ENCODE peak calls at places on chromosomes 7 and 10, in nine cellular contexts. One of them, this sample, is unnamed.

GRCh38 chr7:37901890-37902524 is 14.6 kb downstream of the SFRP4 start:
- DNase-seq in stimulated activated CD4-positive, alpha-beta T cell treated with anti-CD3 and anti-CD28 coated beads, Interleukin-4, amount 100 ng/mL, for 1 hour: no peak
- DNase-seq in mesothelial cell of epicardium: no peak
- DNase-seq in lower leg skin: no peak
- DNase-seq in iris pigment epithelial cell: peak; percentile 57
- DNase-seq in skeletal muscle cell: no peak
- DNase-seq in GM23248: peak; percentile 55
- DNase-seq in iPS DF 6.9: no peak
- DNase-seq in neural crest cell: no peak
- DNase-seq in this sample: no peak

GRCh38 chr10:97865488-97865887 is 15.8 kb downstream of the GOLGA7B start:
- DNase-seq in stimulated activated CD4-positive, alpha-beta T cell treated with anti-CD3 and anti-CD28 coated beads, Interleukin-4, amount 100 ng/mL, for 1 hour: no peak
- DNase-seq in mesothelial cell of epicardium: no peak
- DNase-seq in lower leg skin: no peak
- DNase-seq in iris pigment epithelial cell: no peak
- DNase-seq in skeletal muscle cell: no peak
- DNase-seq in GM23248: no peak
- DNase-seq in iPS DF 6.9: no peak
- DNase-seq in neural crest cell: no peak
- DNase-seq in this sample: no peak

GRCh38 chr7:84949067-84949466 is 237.8 kb downstream of the SEMA3D start:
- DNase-seq in stimulated activated CD4-positive, alpha-beta T cell treated with anti-CD3 and anti-CD28 coated beads, Interleukin-4, amount 100 ng/mL, for 1 hour: no peak
- DNase-seq in mesothelial cell of epicardium: no peak
- DNase-seq in lower leg skin: no peak
- DNase-seq in iris pigment epithelial cell: peak; percentile 45
- DNase-seq in skeletal muscle cell: no peak
- DNase-seq in GM23248: no peak
- DNase-seq in iPS DF 6.9: no peak
- DNase-seq in neural crest cell: no peak
- DNase-seq in this sample: no peak

GRCh38 chr7:100847360-100847759 is 5.2 kb upstream of the SLC12A9 start:
- DNase-seq in stimulated activated CD4-positive, alpha-beta T cell treated with anti-CD3 and anti-CD28 coated beads, Interleukin-4, amount 100 ng/mL, for 1 hour: no peak
- DNase-seq in mesothelial cell of epicardium: no peak
- DNase-seq in lower leg skin: no peak
- DNase-seq in iris pigment epithelial cell: no peak
- DNase-seq in skeletal muscle cell: no peak
- DNase-seq in GM23248: no peak
- DNase-seq in iPS DF 6.9: no peak
- DNase-seq in neural crest cell: no peak
- DNase-seq in this sample: no peak

GRCh38 chr7:1961776-1962276 is 270.9 kb downstream of the MAD1L1 start:
- DNase-seq in stimulated activated CD4-positive, alpha-beta T cell treated with anti-CD3 and anti-CD28 coated beads, Interleukin-4, amount 100 ng/mL, for 1 hour: peak; percentile 32
- DNase-seq in mesothelial cell of epicardium: no peak
- DNase-seq in lower leg skin: no peak
- DNase-seq in iris pigment epithelial cell: peak; percentile 93
- DNase-seq in skeletal muscle cell: peak; percentile 78
- DNase-seq in GM23248: peak; percentile 86
- DNase-seq in iPS DF 6.9: no peak
- DNase-seq in neural crest cell: no peak
- DNase-seq in this sample: no peak

GRCh38 chr10:132441818-132442217 is 44.8 kb downstream of the PWWP2B start:
- DNase-seq in stimulated activated CD4-positive, alpha-beta T cell treated with anti-CD3 and anti-CD28 coated beads, Interleukin-4, amount 100 ng/mL, for 1 hour: no peak
- DNase-seq in mesothelial cell of epicardium: no peak
- DNase-seq in lower leg skin: no peak
- DNase-seq in iris pigment epithelial cell: no peak
- DNase-seq in skeletal muscle cell: no peak
- DNase-seq in GM23248: no peak
- DNase-seq in iPS DF 6.9: no peak
- DNase-seq in neural crest cell: no peak
- DNase-seq in this sample: no peak

GRCh38 chr10:9311702-9312499 is 1257.4 kb downstream of the GATA3 start:
- DNase-seq in stimulated activated CD4-positive, alpha-beta T cell treated with anti-CD3 and anti-CD28 coated beads, Interleukin-4, amount 100 ng/mL, for 1 hour: no peak
- DNase-seq in mesothelial cell of epicardium: no peak
- DNase-seq in lower leg skin: no peak
- DNase-seq in iris pigment epithelial cell: peak; percentile 1
- DNase-seq in skeletal muscle cell: no peak
- DNase-seq in GM23248: peak; percentile 27
- DNase-seq in iPS DF 6.9: no peak
- DNase-seq in neural crest cell: no peak
- DNase-seq in this sample: no peak

GRCh38 chr10:30463944-30464451 is 30.0 kb downstream of the MAP3K8 start:
- DNase-seq in stimulated activated CD4-positive, alpha-beta T cell treated with anti-CD3 and anti-CD28 coated beads, Interleukin-4, amount 100 ng/mL, for 1 hour: no peak
- DNase-seq in mesothelial cell of epicardium: no peak
- DNase-seq in lower leg skin: no peak
- DNase-seq in iris pigment epithelial cell: peak; percentile 45
- DNase-seq in skeletal muscle cell: no peak
- DNase-seq in GM23248: peak; percentile 36
- DNase-seq in iPS DF 6.9: no peak
- DNase-seq in neural crest cell: no peak
- DNase-seq in this sample: no peak

GRCh38 chr7:151080091-151080521 is 503 bp downstream of the FASTK start:
- DNase-seq in stimulated activated CD4-positive, alpha-beta T cell treated with anti-CD3 and anti-CD28 coated beads, Interleukin-4, amount 100 ng/mL, for 1 hour: no peak
- DNase-seq in mesothelial cell of epicardium: no peak
- DNase-seq in lower leg skin: no peak
- DNase-seq in iris pigment epithelial cell: peak; percentile 67
- DNase-seq in skeletal muscle cell: no peak
- DNase-seq in GM23248: peak; percentile 79
- DNase-seq in iPS DF 6.9: no peak
- DNase-seq in neural crest cell: no peak
- DNase-seq in this sample: no peak

GRCh38 chr10:113350311-113350710 is 202.5 kb upstream of the HABP2 start:
- DNase-seq in stimulated activated CD4-positive, alpha-beta T cell treated with anti-CD3 and anti-CD28 coated beads, Interleukin-4, amount 100 ng/mL, for 1 hour: no peak
- DNase-seq in mesothelial cell of epicardium: no peak
- DNase-seq in lower leg skin: no peak
- DNase-seq in iris pigment epithelial cell: no peak
- DNase-seq in skeletal muscle cell: no peak
- DNase-seq in GM23248: no peak
- DNase-seq in iPS DF 6.9: no peak
- DNase-seq in neural crest cell: no peak
- DNase-seq in this sample: no peak

GRCh38 chr7:112192236-112193154 is 13.7 kb downstream of the DOCK4 start:
- DNase-seq in stimulated activated CD4-positive, alpha-beta T cell treated with anti-CD3 and anti-CD28 coated beads, Interleukin-4, amount 100 ng/mL, for 1 hour: no peak
- DNase-seq in mesothelial cell of epicardium: no peak
- DNase-seq in lower leg skin: no peak
- DNase-seq in iris pigment epithelial cell: peak; percentile 82
- DNase-seq in skeletal muscle cell: peak; percentile 31
- DNase-seq in GM23248: peak; percentile 86
- DNase-seq in iPS DF 6.9: no peak
- DNase-seq in neural crest cell: no peak
- DNase-seq in this sample: no peak

GRCh38 chr7:32285698-32286097 is 204.5 kb downstream of the LSM5 start:
- DNase-seq in stimulated activated CD4-positive, alpha-beta T cell treated with anti-CD3 and anti-CD28 coated beads, Interleukin-4, amount 100 ng/mL, for 1 hour: no peak
- DNase-seq in mesothelial cell of epicardium: no peak
- DNase-seq in lower leg skin: no peak
- DNase-seq in iris pigment epithelial cell: no peak
- DNase-seq in skeletal muscle cell: no peak
- DNase-seq in GM23248: no peak
- DNase-seq in iPS DF 6.9: no peak
- DNase-seq in neural crest cell: no peak
- DNase-seq in this sample: no peak

GRCh38 chr10:96500519-96500918 is 13.2 kb downstream of the TLL2 start:
- DNase-seq in stimulated activated CD4-positive, alpha-beta T cell treated with anti-CD3 and anti-CD28 coated beads, Interleukin-4, amount 100 ng/mL, for 1 hour: no peak
- DNase-seq in mesothelial cell of epicardium: no peak
- DNase-seq in lower leg skin: no peak
- DNase-seq in iris pigment epithelial cell: no peak
- DNase-seq in skeletal muscle cell: no peak
- DNase-seq in GM23248: no peak
- DNase-seq in iPS DF 6.9: no peak
- DNase-seq in neural crest cell: no peak
- DNase-seq in this sample: no peak

GRCh38 chr10:20105236-20105635 is 289.0 kb downstream of the PLXDC2 start:
- DNase-seq in stimulated activated CD4-positive, alpha-beta T cell treated with anti-CD3 and anti-CD28 coated beads, Interleukin-4, amount 100 ng/mL, for 1 hour: no peak
- DNase-seq in mesothelial cell of epicardium: no peak
- DNase-seq in lower leg skin: no peak
- DNase-seq in iris pigment epithelial cell: peak; percentile 43
- DNase-seq in skeletal muscle cell: no peak
- DNase-seq in GM23248: no peak
- DNase-seq in iPS DF 6.9: no peak
- DNase-seq in neural crest cell: no peak
- DNase-seq in this sample: no peak

GRCh38 chr7:46576950-46577349 is 655.9 kb upstream of the IGFBP3 start:
- DNase-seq in stimulated activated CD4-positive, alpha-beta T cell treated with anti-CD3 and anti-CD28 coated beads, Interleukin-4, amount 100 ng/mL, for 1 hour: no peak
- DNase-seq in mesothelial cell of epicardium: no peak
- DNase-seq in lower leg skin: no peak
- DNase-seq in iris pigment epithelial cell: peak; percentile 77
- DNase-seq in skeletal muscle cell: no peak
- DNase-seq in GM23248: peak; percentile 58
- DNase-seq in iPS DF 6.9: no peak
- DNase-seq in neural crest cell: no peak
- DNase-seq in this sample: no peak

GRCh38 chr7:12550956-12551355 is 19.6 kb upstream of the SCIN start:
- DNase-seq in stimulated activated CD4-positive, alpha-beta T cell treated with anti-CD3 and anti-CD28 coated beads, Interleukin-4, amount 100 ng/mL, for 1 hour: no peak
- DNase-seq in mesothelial cell of epicardium: no peak
- DNase-seq in lower leg skin: no peak
- DNase-seq in iris pigment epithelial cell: peak; percentile 63
- DNase-seq in skeletal muscle cell: peak; percentile 24
- DNase-seq in GM23248: peak; percentile 48
- DNase-seq in iPS DF 6.9: no peak
- DNase-seq in neural crest cell: no peak
- DNase-seq in this sample: no peak

GRCh38 chr10:24034571-24034970 is 174.4 kb upstream of the KIAA1217 start:
- DNase-seq in stimulated activated CD4-positive, alpha-beta T cell treated with anti-CD3 and anti-CD28 coated beads, Interleukin-4, amount 100 ng/mL, for 1 hour: no peak
- DNase-seq in mesothelial cell of epicardium: no peak
- DNase-seq in lower leg skin: no peak
- DNase-seq in iris pigment epithelial cell: no peak
- DNase-seq in skeletal muscle cell: no peak
- DNase-seq in GM23248: no peak
- DNase-seq in iPS DF 6.9: no peak
- DNase-seq in neural crest cell: no peak
- DNase-seq in this sample: no peak

GRCh38 chr10:124629410-124629809 is 114.8 kb downstream of the FAM53B start:
- DNase-seq in stimulated activated CD4-positive, alpha-beta T cell treated with anti-CD3 and anti-CD28 coated beads, Interleukin-4, amount 100 ng/mL, for 1 hour: no peak
- DNase-seq in mesothelial cell of epicardium: no peak
- DNase-seq in lower leg skin: no peak
- DNase-seq in iris pigment epithelial cell: no peak
- DNase-seq in skeletal muscle cell: no peak
- DNase-seq in GM23248: no peak
- DNase-seq in iPS DF 6.9: no peak
- DNase-seq in neural crest cell: no peak
- DNase-seq in this sample: no peak

GRCh38 chr7:2624293-2624881 is 7.4 kb upstream of the TTYH3 start:
- DNase-seq in stimulated activated CD4-positive, alpha-beta T cell treated with anti-CD3 and anti-CD28 coated beads, Interleukin-4, amount 100 ng/mL, for 1 hour: no peak
- DNase-seq in mesothelial cell of epicardium: no peak
- DNase-seq in lower leg skin: peak; percentile 85
- DNase-seq in iris pigment epithelial cell: no peak
- DNase-seq in skeletal muscle cell: no peak
- DNase-seq in GM23248: no peak
- DNase-seq in iPS DF 6.9: no peak
- DNase-seq in neural crest cell: no peak
- DNase-seq in this sample: no peak

GRCh38 chr10:43223056-43223455 is 43.8 kb downstream of the RASGEF1A start:
- DNase-seq in stimulated activated CD4-positive, alpha-beta T cell treated with anti-CD3 and anti-CD28 coated beads, Interleukin-4, amount 100 ng/mL, for 1 hour: no peak
- DNase-seq in mesothelial cell of epicardium: no peak
- DNase-seq in lower leg skin: no peak
- DNase-seq in iris pigment epithelial cell: no peak
- DNase-seq in skeletal muscle cell: no peak
- DNase-seq in GM23248: no peak
- DNase-seq in iPS DF 6.9: no peak
- DNase-seq in neural crest cell: no peak
- DNase-seq in this sample: no peak

GRCh38 chr10:71877818-71878217 is 26.8 kb upstream of the PSAP start:
- DNase-seq in stimulated activated CD4-positive, alpha-beta T cell treated with anti-CD3 and anti-CD28 coated beads, Interleukin-4, amount 100 ng/mL, for 1 hour: no peak
- DNase-seq in mesothelial cell of epicardium: no peak
- DNase-seq in lower leg skin: no peak
- DNase-seq in iris pigment epithelial cell: no peak
- DNase-seq in skeletal muscle cell: no peak
- DNase-seq in GM23248: no peak
- DNase-seq in iPS DF 6.9: no peak
- DNase-seq in neural crest cell: no peak
- DNase-seq in this sample: no peak

GRCh38 chr7:91940171-91940570 is 491 bp upstream of the AKAP9 start:
- DNase-seq in stimulated activated CD4-positive, alpha-beta T cell treated with anti-CD3 and anti-CD28 coated beads, Interleukin-4, amount 100 ng/mL, for 1 hour: peak; percentile 7
- DNase-seq in mesothelial cell of epicardium: no peak
- DNase-seq in lower leg skin: no peak
- DNase-seq in iris pigment epithelial cell: peak; percentile 19
- DNase-seq in skeletal muscle cell: no peak
- DNase-seq in GM23248: peak; percentile 55
- DNase-seq in iPS DF 6.9: no peak
- DNase-seq in neural crest cell: peak; percentile 11
- DNase-seq in this sample: no peak

GRCh38 chr7:51543801-51544553 is 227.4 kb upstream of the COBL start:
- DNase-seq in stimulated activated CD4-positive, alpha-beta T cell treated with anti-CD3 and anti-CD28 coated beads, Interleukin-4, amount 100 ng/mL, for 1 hour: no peak
- DNase-seq in mesothelial cell of epicardium: no peak
- DNase-seq in lower leg skin: no peak
- DNase-seq in iris pigment epithelial cell: no peak
- DNase-seq in skeletal muscle cell: no peak
- DNase-seq in GM23248: no peak
- DNase-seq in iPS DF 6.9: no peak
- DNase-seq in neural crest cell: no peak
- DNase-seq in this sample: no peak

GRCh38 chr10:133272301-133272963 is 4.2 kb downstream of the ADAM8 start:
- DNase-seq in stimulated activated CD4-positive, alpha-beta T cell treated with anti-CD3 and anti-CD28 coated beads, Interleukin-4, amount 100 ng/mL, for 1 hour: no peak
- DNase-seq in mesothelial cell of epicardium: no peak
- DNase-seq in lower leg skin: no peak
- DNase-seq in iris pigment epithelial cell: no peak
- DNase-seq in skeletal muscle cell: no peak
- DNase-seq in GM23248: no peak
- DNase-seq in iPS DF 6.9: no peak
- DNase-seq in neural crest cell: no peak
- DNase-seq in this sample: no peak

GRCh38 chr10:85786401-85786899 is 580.1 kb downstream of the GRID1 start:
- DNase-seq in stimulated activated CD4-positive, alpha-beta T cell treated with anti-CD3 and anti-CD28 coated beads, Interleukin-4, amount 100 ng/mL, for 1 hour: no peak
- DNase-seq in mesothelial cell of epicardium: no peak
- DNase-seq in lower leg skin: peak; percentile 60
- DNase-seq in iris pigment epithelial cell: no peak
- DNase-seq in skeletal muscle cell: no peak
- DNase-seq in GM23248: no peak
- DNase-seq in iPS DF 6.9: no peak
- DNase-seq in neural crest cell: no peak
- DNase-seq in this sample: no peak

GRCh38 chr7:106819546-106819945 is 45.5 kb upstream of the PIK3CG start:
- DNase-seq in stimulated activated CD4-positive, alpha-beta T cell treated with anti-CD3 and anti-CD28 coated beads, Interleukin-4, amount 100 ng/mL, for 1 hour: no peak
- DNase-seq in mesothelial cell of epicardium: no peak
- DNase-seq in lower leg skin: no peak
- DNase-seq in iris pigment epithelial cell: no peak
- DNase-seq in skeletal muscle cell: no peak
- DNase-seq in GM23248: no peak
- DNase-seq in iPS DF 6.9: no peak
- DNase-seq in neural crest cell: no peak
- DNase-seq in this sample: no peak

GRCh38 chr7:7996568-7996967 is 28.0 kb downstream of the GLCCI1 start:
- DNase-seq in stimulated activated CD4-positive, alpha-beta T cell treated with anti-CD3 and anti-CD28 coated beads, Interleukin-4, amount 100 ng/mL, for 1 hour: no peak
- DNase-seq in mesothelial cell of epicardium: no peak
- DNase-seq in lower leg skin: no peak
- DNase-seq in iris pigment epithelial cell: peak; percentile 3
- DNase-seq in skeletal muscle cell: no peak
- DNase-seq in GM23248: peak; percentile 6
- DNase-seq in iPS DF 6.9: no peak
- DNase-seq in neural crest cell: no peak
- DNase-seq in this sample: no peak

GRCh38 chr7:27204851-27205322 is 5.0 kb upstream of the HOXA13 start:
- DNase-seq in stimulated activated CD4-positive, alpha-beta T cell treated with anti-CD3 and anti-CD28 coated beads, Interleukin-4, amount 100 ng/mL, for 1 hour: no peak
- DNase-seq in mesothelial cell of epicardium: peak; percentile 55
- DNase-seq in lower leg skin: peak; percentile 85
- DNase-seq in iris pigment epithelial cell: no peak
- DNase-seq in skeletal muscle cell: no peak
- DNase-seq in GM23248: peak; percentile 64
- DNase-seq in iPS DF 6.9: no peak
- DNase-seq in neural crest cell: no peak
- DNase-seq in this sample: no peak

GRCh38 chr10:20040012-20040411 is 223.8 kb downstream of the PLXDC2 start:
- DNase-seq in stimulated activated CD4-positive, alpha-beta T cell treated with anti-CD3 and anti-CD28 coated beads, Interleukin-4, amount 100 ng/mL, for 1 hour: no peak
- DNase-seq in mesothelial cell of epicardium: no peak
- DNase-seq in lower leg skin: no peak
- DNase-seq in iris pigment epithelial cell: peak; percentile 37
- DNase-seq in skeletal muscle cell: no peak
- DNase-seq in GM23248: no peak
- DNase-seq in iPS DF 6.9: no peak
- DNase-seq in neural crest cell: no peak
- DNase-seq in this sample: no peak

GRCh38 chr10:131618587-131619267 is 282.1 kb upstream of the PPP2R2D start:
- DNase-seq in stimulated activated CD4-positive, alpha-beta T cell treated with anti-CD3 and anti-CD28 coated beads, Interleukin-4, amount 100 ng/mL, for 1 hour: no peak
- DNase-seq in mesothelial cell of epicardium: no peak
- DNase-seq in lower leg skin: peak; percentile 82
- DNase-seq in iris pigment epithelial cell: no peak
- DNase-seq in skeletal muscle cell: no peak
- DNase-seq in GM23248: no peak
- DNase-seq in iPS DF 6.9: no peak
- DNase-seq in neural crest cell: no peak
- DNase-seq in this sample: no peak

GRCh38 chr7:141074162-141074989 is 512 bp downstream of the TMEM178B start:
- DNase-seq in stimulated activated CD4-positive, alpha-beta T cell treated with anti-CD3 and anti-CD28 coated beads, Interleukin-4, amount 100 ng/mL, for 1 hour: peak; percentile 17
- DNase-seq in mesothelial cell of epicardium: peak; percentile 41
- DNase-seq in lower leg skin: no peak
- DNase-seq in iris pigment epithelial cell: peak; percentile 19
- DNase-seq in skeletal muscle cell: no peak
- DNase-seq in GM23248: peak; percentile 17
- DNase-seq in iPS DF 6.9: no peak
- DNase-seq in neural crest cell: peak; percentile 47
- DNase-seq in this sample: no peak